ENCODE peak calls at places on chromosomes 3 and 15, in ten cellular contexts. One of them, this sample, is unnamed.

GRCh38 chr3:153602801-153603200 is 440.8 kb downstream of the RAP2B start:
- DNase-seq in upper lobe of left lung: no peak
- DNase-seq in transverse colon: no peak
- DNase-seq in sigmoid colon: no peak
- DNase-seq in HepG2: no peak
- DNase-seq in stomach: no peak
- DNase-seq in A549: no peak
- DNase-seq in GM12878: no peak
- DNase-seq in K562: no peak
- DNase-seq in H1: no peak
- DNase-seq in this sample: no peak

GRCh38 chr15:74253276-74253921 is 17.3 kb downstream of the CCDC33 start:
- DNase-seq in transverse colon: no peak
- DNase-seq in stomach: no peak
- DNase-seq in K562: no peak
- DNase-seq in HepG2: no peak
- DNase-seq in A549: no peak
- DNase-seq in H1: no peak
- DNase-seq in sigmoid colon: no peak
- DNase-seq in upper lobe of left lung: no peak
- DNase-seq in GM12878: no peak
- DNase-seq in this sample: no peak

GRCh38 chr3:52896613-52897012 is 735 bp downstream of the STIMATE start:
- DNase-seq in stomach: no peak
- DNase-seq in H1: peak
- DNase-seq in upper lobe of left lung: no peak
- DNase-seq in HepG2: no peak
- DNase-seq in transverse colon: no peak
- DNase-seq in sigmoid colon: no peak
- DNase-seq in GM12878: no peak
- DNase-seq in K562: no peak
- DNase-seq in A549: no peak
- DNase-seq in this sample: no peak

GRCh38 chr3:169218314-169218983 is 445.1 kb downstream of the MECOM start:
- DNase-seq in HepG2: peak
- DNase-seq in upper lobe of left lung: no peak
- DNase-seq in H1: no peak
- DNase-seq in A549: peak
- DNase-seq in transverse colon: peak
- DNase-seq in stomach: peak
- DNase-seq in sigmoid colon: no peak
- DNase-seq in K562: peak
- DNase-seq in GM12878: no peak
- DNase-seq in this sample: no peak

GRCh38 chr15:83088876-83089275 is 18.6 kb upstream of the TM6SF1 start:
- DNase-seq in upper lobe of left lung: no peak
- DNase-seq in sigmoid colon: no peak
- DNase-seq in stomach: no peak
- DNase-seq in transverse colon: no peak
- DNase-seq in GM12878: no peak
- DNase-seq in HepG2: no peak
- DNase-seq in A549: no peak
- DNase-seq in H1: no peak
- DNase-seq in K562: no peak
- DNase-seq in this sample: no peak

GRCh38 chr3:154384504-154384903 is 45.5 kb downstream of the GPR149 start:
- DNase-seq in HepG2: no peak
- DNase-seq in upper lobe of left lung: no peak
- DNase-seq in stomach: no peak
- DNase-seq in sigmoid colon: no peak
- DNase-seq in GM12878: no peak
- DNase-seq in K562: no peak
- DNase-seq in A549: no peak
- DNase-seq in transverse colon: no peak
- DNase-seq in H1: no peak
- DNase-seq in this sample: no peak

GRCh38 chr3:58306662-58307286 is 454 bp downstream of the HTD2 start:
- DNase-seq in K562: peak
- DNase-seq in upper lobe of left lung: peak
- DNase-seq in sigmoid colon: peak
- DNase-seq in transverse colon: peak
- DNase-seq in HepG2: peak
- DNase-seq in stomach: peak
- DNase-seq in GM12878: no peak
- DNase-seq in A549: peak
- DNase-seq in H1: no peak
- DNase-seq in this sample: peak

GRCh38 chr15:79900087-79900486 is 3.3 kb upstream of the MTHFS start:
- DNase-seq in HepG2: no peak
- DNase-seq in A549: no peak
- DNase-seq in transverse colon: no peak
- DNase-seq in stomach: no peak
- DNase-seq in GM12878: no peak
- DNase-seq in K562: no peak
- DNase-seq in H1: no peak
- DNase-seq in sigmoid colon: no peak
- DNase-seq in upper lobe of left lung: no peak
- DNase-seq in this sample: no peak

GRCh38 chr3:101050866-101051265 is 57.6 kb upstream of the ABI3BP start:
- DNase-seq in K562: no peak
- DNase-seq in A549: no peak
- DNase-seq in H1: no peak
- DNase-seq in stomach: no peak
- DNase-seq in transverse colon: no peak
- DNase-seq in HepG2: no peak
- DNase-seq in sigmoid colon: no peak
- DNase-seq in GM12878: no peak
- DNase-seq in upper lobe of left lung: peak
- DNase-seq in this sample: no peak

GRCh38 chr3:126294211-126294801 is 62.9 kb downstream of the KLF15 start:
- DNase-seq in K562: no peak
- DNase-seq in stomach: no peak
- DNase-seq in transverse colon: no peak
- DNase-seq in A549: no peak
- DNase-seq in HepG2: no peak
- DNase-seq in GM12878: no peak
- DNase-seq in H1: no peak
- DNase-seq in sigmoid colon: no peak
- DNase-seq in upper lobe of left lung: no peak
- DNase-seq in this sample: no peak

GRCh38 chr3:160108357-160108756 is 116.9 kb upstream of the C3orf80 start:
- DNase-seq in HepG2: no peak
- DNase-seq in transverse colon: no peak
- DNase-seq in A549: no peak
- DNase-seq in H1: no peak
- DNase-seq in K562: no peak
- DNase-seq in GM12878: no peak
- DNase-seq in stomach: no peak
- DNase-seq in upper lobe of left lung: no peak
- DNase-seq in sigmoid colon: no peak
- DNase-seq in this sample: no peak

GRCh38 chr3:138861755-138862333 is 27.1 kb upstream of the PIK3CB start:
- DNase-seq in HepG2: no peak
- DNase-seq in H1: no peak
- DNase-seq in A549: peak
- DNase-seq in transverse colon: no peak
- DNase-seq in upper lobe of left lung: no peak
- DNase-seq in sigmoid colon: no peak
- DNase-seq in K562: no peak
- DNase-seq in stomach: no peak
- DNase-seq in GM12878: no peak
- DNase-seq in this sample: no peak

GRCh38 chr3:56309465-56309864 is 158.8 kb downstream of the ERC2 start:
- DNase-seq in H1: no peak
- DNase-seq in transverse colon: no peak
- DNase-seq in HepG2: no peak
- DNase-seq in GM12878: no peak
- DNase-seq in stomach: no peak
- DNase-seq in K562: no peak
- DNase-seq in A549: no peak
- DNase-seq in upper lobe of left lung: no peak
- DNase-seq in sigmoid colon: no peak
- DNase-seq in this sample: no peak

GRCh38 chr15:70059476-70060213 is 38.1 kb downstream of the TLE3 start:
- DNase-seq in transverse colon: no peak
- DNase-seq in upper lobe of left lung: no peak
- DNase-seq in sigmoid colon: peak
- DNase-seq in A549: no peak
- DNase-seq in H1: no peak
- DNase-seq in GM12878: no peak
- DNase-seq in HepG2: no peak
- DNase-seq in stomach: no peak
- DNase-seq in K562: no peak
- DNase-seq in this sample: no peak

GRCh38 chr15:45157056-45157455 is 27.3 kb downstream of the DUOX1 start:
- DNase-seq in A549: no peak
- DNase-seq in HepG2: no peak
- DNase-seq in GM12878: no peak
- DNase-seq in H1: no peak
- DNase-seq in sigmoid colon: no peak
- DNase-seq in transverse colon: no peak
- DNase-seq in stomach: no peak
- DNase-seq in upper lobe of left lung: no peak
- DNase-seq in K562: peak
- DNase-seq in this sample: no peak

GRCh38 chr3:53570709-53571108 is 76.3 kb downstream of the CACNA1D start:
- DNase-seq in sigmoid colon: no peak
- DNase-seq in H1: no peak
- DNase-seq in A549: peak
- DNase-seq in GM12878: no peak
- DNase-seq in upper lobe of left lung: no peak
- DNase-seq in HepG2: no peak
- DNase-seq in transverse colon: no peak
- DNase-seq in K562: no peak
- DNase-seq in stomach: peak
- DNase-seq in this sample: no peak

GRCh38 chr3:50356553-50356952 is 2.8 kb downstream of the TMEM115 start:
- DNase-seq in sigmoid colon: no peak
- DNase-seq in K562: peak
- DNase-seq in GM12878: no peak
- DNase-seq in A549: no peak
- DNase-seq in HepG2: no peak
- DNase-seq in transverse colon: peak
- DNase-seq in stomach: peak
- DNase-seq in H1: no peak
- DNase-seq in upper lobe of left lung: no peak
- DNase-seq in this sample: no peak
- H3K4me3 ChIP-seq in sigmoid colon: peak
- H3K4me3 ChIP-seq in K562: peak
- H3K4me3 ChIP-seq in GM12878: peak
- H3K4me3 ChIP-seq in A549: no peak
- H3K4me3 ChIP-seq in HepG2: peak
- H3K4me3 ChIP-seq in transverse colon: peak
- H3K4me3 ChIP-seq in stomach: peak
- H3K4me3 ChIP-seq in H1: no peak
- H3K4me3 ChIP-seq in upper lobe of left lung: peak
- H3K4me3 ChIP-seq in this sample: peak

GRCh38 chr3:43866529-43867353 is 176.0 kb downstream of the ABHD5 start:
- DNase-seq in upper lobe of left lung: no peak
- DNase-seq in GM12878: no peak
- DNase-seq in sigmoid colon: no peak
- DNase-seq in A549: peak
- DNase-seq in HepG2: no peak
- DNase-seq in transverse colon: no peak
- DNase-seq in K562: no peak
- DNase-seq in H1: no peak
- DNase-seq in stomach: no peak
- DNase-seq in this sample: no peak
- TF ChIP-seq EP300 in upper lobe of left lung: no peak
- TF ChIP-seq EP300 in GM12878: no peak
- TF ChIP-seq EP300 in sigmoid colon: no peak
- TF ChIP-seq EP300 in A549: peak
- TF ChIP-seq EP300 in HepG2: no peak
- TF ChIP-seq EP300 in transverse colon: no peak
- TF ChIP-seq EP300 in K562: no peak
- TF ChIP-seq EP300 in H1: no peak
- TF ChIP-seq EP300 in stomach: no peak
- TF ChIP-seq EP300 in this sample: no peak

GRCh38 chr3:109729111-109729510 is 391.8 kb upstream of the DPPA4 start:
- DNase-seq in transverse colon: no peak
- DNase-seq in HepG2: no peak
- DNase-seq in stomach: no peak
- DNase-seq in A549: no peak
- DNase-seq in GM12878: no peak
- DNase-seq in sigmoid colon: no peak
- DNase-seq in upper lobe of left lung: no peak
- DNase-seq in H1: no peak
- DNase-seq in K562: no peak
- DNase-seq in this sample: no peak

GRCh38 chr3:109731639-109732473 is 394.5 kb upstream of the DPPA4 start:
- DNase-seq in transverse colon: peak
- DNase-seq in A549: peak
- DNase-seq in upper lobe of left lung: no peak
- DNase-seq in sigmoid colon: no peak
- DNase-seq in GM12878: no peak
- DNase-seq in stomach: peak
- DNase-seq in HepG2: peak
- DNase-seq in H1: no peak
- DNase-seq in K562: peak
- DNase-seq in this sample: peak
- TF ChIP-seq CTCF in transverse colon: peak
- TF ChIP-seq CTCF in A549: peak
- TF ChIP-seq CTCF in upper lobe of left lung: peak
- TF ChIP-seq CTCF in sigmoid colon: peak
- TF ChIP-seq CTCF in GM12878: peak
- TF ChIP-seq CTCF in stomach: peak
- TF ChIP-seq CTCF in HepG2: peak
- TF ChIP-seq CTCF in H1: peak
- TF ChIP-seq CTCF in K562: peak
- TF ChIP-seq CTCF in this sample: peak

GRCh38 chr15:88912500-88912921 is 668 bp downstream of the MFGE8 start:
- DNase-seq in transverse colon: no peak
- DNase-seq in stomach: no peak
- DNase-seq in upper lobe of left lung: peak
- DNase-seq in H1: no peak
- DNase-seq in GM12878: no peak
- DNase-seq in A549: no peak
- DNase-seq in K562: peak
- DNase-seq in sigmoid colon: no peak
- DNase-seq in HepG2: no peak
- DNase-seq in this sample: peak

GRCh38 chr15:88915354-88915753 is 2.2 kb upstream of the MFGE8 start:
- DNase-seq in stomach: no peak
- DNase-seq in K562: no peak
- DNase-seq in transverse colon: no peak
- DNase-seq in sigmoid colon: no peak
- DNase-seq in H1: no peak
- DNase-seq in A549: no peak
- DNase-seq in GM12878: no peak
- DNase-seq in upper lobe of left lung: no peak
- DNase-seq in HepG2: no peak
- DNase-seq in this sample: no peak

GRCh38 chr15:88911766-88912118 is 1.4 kb downstream of the MFGE8 start:
- DNase-seq in sigmoid colon: peak
- DNase-seq in GM12878: no peak
- DNase-seq in stomach: no peak
- DNase-seq in H1: no peak
- DNase-seq in HepG2: no peak
- DNase-seq in K562: peak
- DNase-seq in upper lobe of left lung: no peak
- DNase-seq in transverse colon: no peak
- DNase-seq in A549: peak
- DNase-seq in this sample: no peak

GRCh38 chr15:88913017-88913849 is at the start of gene MFGE8:
- DNase-seq in stomach: peak
- DNase-seq in sigmoid colon: peak
- DNase-seq in transverse colon: peak
- DNase-seq in A549: peak
- DNase-seq in K562: peak
- DNase-seq in GM12878: no peak
- DNase-seq in upper lobe of left lung: peak
- DNase-seq in H1: peak
- DNase-seq in HepG2: peak
- DNase-seq in this sample: peak

GRCh38 chr15:88913850-88914169 is 631 bp upstream of the MFGE8 start:
- DNase-seq in A549: no peak
- DNase-seq in sigmoid colon: no peak
- DNase-seq in transverse colon: no peak
- DNase-seq in GM12878: no peak
- DNase-seq in HepG2: no peak
- DNase-seq in upper lobe of left lung: no peak
- DNase-seq in K562: no peak
- DNase-seq in H1: no peak
- DNase-seq in stomach: no peak
- DNase-seq in this sample: no peak
- H3K4me3 ChIP-seq in A549: peak
- H3K4me3 ChIP-seq in sigmoid colon: peak
- H3K4me3 ChIP-seq in transverse colon: peak
- H3K4me3 ChIP-seq in GM12878: peak
- H3K4me3 ChIP-seq in HepG2: peak
- H3K4me3 ChIP-seq in upper lobe of left lung: peak
- H3K4me3 ChIP-seq in K562: peak
- H3K4me3 ChIP-seq in H1: peak
- H3K4me3 ChIP-seq in stomach: peak
- H3K4me3 ChIP-seq in this sample: peak